ENCODE peak calls at places on chromosomes 12 and 14, in five cellular contexts. I is spleen, V is GM23338, Q is GM12892, H is stomach. O is an unnamed sample.

GRCh38 chr12:26870491-26871419 is 37.8 kb upstream of the ITPR2 start:
- DNase-seq in I (no peak), V (no peak), Q (no peak), H (peak; percentile 77), O (peak; percentile 78)

GRCh38 chr12:131047789-131048610 is 94.3 kb downstream of the ADGRD1 start:
- DNase-seq in I (peak; percentile 68), V (no peak), Q (no peak), H (no peak), O (no peak)

GRCh38 chr12:126051611-126052107 is 986.4 kb downstream of the AACS start:
- DNase-seq in I (no peak), V (peak; percentile 4), Q (no peak), H (no peak), O (no peak)

GRCh38 chr12:3713483-3713882 is 39.4 kb downstream of the CRACR2A start:
- DNase-seq in I (no peak), V (peak; percentile 8), Q (no peak), H (no peak), O (no peak)

GRCh38 chr14:100662850-100663527 is 63.7 kb upstream of the DLK1 start:
- DNase-seq in I (peak; percentile 87), V (peak; percentile 78), Q (no peak), H (peak; percentile 71), O (peak; percentile 49)

GRCh38 chr12:115132145-115132544 is 448.2 kb upstream of the TBX3 start:
- DNase-seq in I (no peak), V (no peak), Q (no peak), H (no peak), O (no peak)

GRCh38 chr14:103546651-103547454 is 15.6 kb downstream of the BAG5 start:
- DNase-seq in I (peak; percentile 93), V (peak; percentile 87), Q (peak; percentile 98), H (peak; percentile 80), O (peak; percentile 55)

GRCh38 chr14:54475187-54475881 is 13.4 kb downstream of the GMFB start:
- DNase-seq in I (no peak), V (no peak), Q (no peak), H (no peak), O (no peak)

GRCh38 chr12:28032811-28033537 is 60.4 kb upstream of the PTHLH start:
- DNase-seq in I (no peak), V (no peak), Q (no peak), H (no peak), O (no peak)

GRCh38 chr14:104329793-104330192 is 191.4 kb downstream of the KIF26A start:
- DNase-seq in I (no peak), V (no peak), Q (no peak), H (no peak), O (no peak)

GRCh38 chr12:76556373-76556772 is 3.2 kb downstream of the OSBPL8 start:
- DNase-seq in I (no peak), V (no peak), Q (no peak), H (no peak), O (no peak)

DNA sequence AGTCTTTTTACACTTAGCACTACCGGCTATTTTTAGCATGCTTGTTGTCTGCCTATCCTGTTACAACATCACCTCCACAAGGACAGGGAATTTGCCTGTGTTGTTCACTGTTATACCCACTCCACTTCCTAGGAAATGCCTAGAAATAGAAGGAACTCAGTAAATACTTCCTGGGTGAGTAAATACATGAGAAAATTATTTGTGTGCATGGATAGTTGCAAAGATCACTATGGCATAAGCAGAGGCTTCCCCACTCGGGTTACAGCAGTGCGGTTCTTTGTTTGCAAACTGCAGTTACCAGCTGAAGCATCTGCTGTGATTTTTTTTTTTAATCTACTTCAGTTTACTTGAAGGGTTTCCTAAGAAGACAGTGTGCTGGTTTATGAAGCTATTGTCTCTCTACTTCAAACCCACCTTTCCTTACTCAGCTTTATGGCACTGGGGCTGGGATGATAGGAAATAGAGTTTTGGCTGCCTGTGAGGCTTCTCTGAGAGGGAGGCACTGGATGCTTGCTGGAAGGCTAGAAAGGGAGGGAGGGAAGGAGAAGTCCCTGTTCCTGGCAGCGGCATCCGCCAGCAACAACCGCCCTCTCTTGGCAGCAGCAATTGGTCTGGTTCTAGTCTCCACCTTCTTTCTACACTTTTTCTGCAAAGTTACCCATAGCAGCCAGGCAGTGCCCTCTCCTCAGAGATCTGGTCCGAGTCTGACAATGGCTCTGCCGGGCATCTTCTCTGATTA is 29.1 kb downstream of the PDE6H start:
- DNase-seq in I (peak; percentile 73), V (peak; percentile 65), Q (no peak), H (peak; percentile 34), O (peak; percentile 55)
- TF ChIP-seq POLR2AphosphoS5 in I (no peak), V (no peak), Q (no peak), H (no peak), O (peak; percentile 40)

GRCh38 chr14:95490727-95491451 is 25.6 kb downstream of the SYNE3 start:
- DNase-seq in I (no peak), V (no peak), Q (no peak), H (no peak), O (no peak)

GRCh38 chr14:95487669-95488084 is 28.8 kb downstream of the SYNE3 start:
- DNase-seq in I (no peak), V (no peak), Q (no peak), H (no peak), O (no peak)

GRCh38 chr14:95490127-95490526 is 26.3 kb downstream of the SYNE3 start:
- DNase-seq in I (no peak), V (no peak), Q (no peak), H (no peak), O (no peak)

GRCh38 chr14:95488376-95489162 is 27.9 kb downstream of the SYNE3 start:
- DNase-seq in I (no peak), V (no peak), Q (no peak), H (no peak), O (no peak)

GRCh38 chr14:95489163-95489887 is 27.1 kb downstream of the SYNE3 start:
- DNase-seq in I (no peak), V (no peak), Q (no peak), H (no peak), O (no peak)
- TF ChIP-seq POLR2AphosphoS5 in I (no peak), V (no peak), Q (no peak), H (no peak), O (no peak)

GRCh38 chr12:50914872-50915484 is 37.4 kb upstream of the HIGD1C start:
- DNase-seq in I (no peak), V (no peak), Q (no peak), H (no peak), O (no peak)
- TF ChIP-seq POLR2AphosphoS5 in I (no peak), V (no peak), Q (no peak), H (no peak), O (no peak)

DNA sequence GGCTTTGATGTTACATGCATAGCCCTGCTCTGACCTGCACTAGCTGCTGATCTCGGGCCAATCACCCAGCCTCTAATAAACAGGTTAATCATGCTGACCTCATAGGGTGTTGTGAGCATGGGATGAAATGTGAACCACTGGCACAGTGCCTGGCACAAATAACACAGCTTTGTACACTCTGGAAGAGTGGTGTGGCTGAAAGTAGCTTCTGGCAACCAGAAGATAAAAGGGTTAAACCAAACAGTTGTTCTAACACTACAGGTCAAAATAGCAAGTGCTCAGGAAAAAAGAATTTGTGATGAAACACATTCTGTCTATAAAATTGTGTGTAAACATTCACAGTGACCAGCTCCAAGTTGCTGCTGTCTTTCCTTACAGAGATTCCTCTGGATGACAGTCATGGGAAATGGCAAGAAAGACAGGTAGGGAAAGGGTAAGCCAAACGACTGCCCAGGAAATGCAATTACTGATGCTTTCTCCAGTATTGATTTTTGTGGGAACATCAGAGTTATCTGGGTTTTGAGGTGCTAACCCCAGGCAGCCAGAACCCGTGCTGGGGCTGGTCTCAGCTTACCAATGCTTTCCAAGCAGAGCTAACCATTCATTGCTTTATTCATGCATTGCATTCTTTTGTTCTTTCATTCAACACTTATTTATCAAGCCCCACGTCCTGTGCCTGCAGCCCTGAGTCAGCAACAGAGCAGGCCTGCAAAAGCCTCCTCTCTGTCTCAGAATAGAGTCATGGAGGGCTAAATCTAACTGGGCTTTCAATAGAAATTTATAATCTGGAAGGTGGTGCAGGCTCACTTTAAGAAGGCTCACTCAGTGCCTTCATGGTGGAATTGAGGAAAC is 38.1 kb upstream of the CAPRIN2 start:
- DNase-seq in I (no peak), V (peak; percentile 21), Q (no peak), H (no peak), O (no peak)
- TF ChIP-seq POLR2AphosphoS5 in I (no peak), V (no peak), Q (no peak), H (no peak), O (peak; percentile 24)

GRCh38 chr14:69855180-69855817 is 23.9 kb upstream of the SMOC1 start:
- DNase-seq in I (no peak), V (no peak), Q (no peak), H (no peak), O (no peak)
- TF ChIP-seq POLR2AphosphoS5 in I (no peak), V (no peak), Q (no peak), H (no peak), O (no peak)